ENCODE peak calls at places on chromosomes 3 and 15, in eight cellular contexts. H, S, V, D, P, N, X and I are unnamed samples.

GRCh38 chr3:133246119-133246518 is 153.7 kb upstream of the BFSP2 start:
- DNase-seq in H (no peak), S (no peak), V (no peak), D (no peak), P (no peak), N (no peak), X (no peak), I (no peak)

GRCh38 chr3:46573701-46574100 is 7.6 kb upstream of the LRRC2 start:
- DNase-seq in H (no peak), S (no peak), V (no peak), D (no peak), P (no peak), N (no peak), X (no peak), I (no peak)

GRCh38 chr3:160883373-160883772 is 127.3 kb downstream of the PPM1L start:
- DNase-seq in H (no peak), S (peak; percentile 12), V (no peak), D (no peak), P (no peak), N (no peak), X (no peak), I (no peak)

GRCh38 chr3:100957407-100958100 is 35.7 kb downstream of the ABI3BP start:
- DNase-seq in H (no peak), S (peak; percentile 14), V (no peak), D (no peak), P (no peak), N (no peak), X (no peak), I (no peak)

GRCh38 chr3:4358273-4358672 is 55.1 kb downstream of the SETMAR start:
- DNase-seq in H (no peak), S (no peak), V (no peak), D (no peak), P (no peak), N (no peak), X (no peak), I (no peak)

GRCh38 chr15:92909131-92909781 is 9.1 kb downstream of the CHD2 start:
- DNase-seq in H (no peak), S (no peak), V (no peak), D (no peak), P (no peak), N (no peak), X (no peak), I (no peak)

GRCh38 chr3:194212021-194212868 is 76.3 kb downstream of the HES1 start:
- DNase-seq in H (no peak), S (no peak), V (no peak), D (no peak), P (no peak), N (no peak), X (no peak), I (no peak)

GRCh38 chr3:28317438-28318022 is 31.0 kb upstream of the ZCWPW2 start:
- DNase-seq in H (no peak), S (peak; percentile 38), V (peak; percentile 71), D (peak; percentile 14), P (no peak), N (no peak), X (peak; percentile 40), I (peak; percentile 88)

GRCh38 chr3:161372321-161373260 is 1.3 kb upstream of the SPTSSB start:
- DNase-seq in H (peak; percentile 71), S (no peak), V (peak; percentile 52), D (peak; percentile 30), P (no peak), N (peak; percentile 75), X (no peak), I (no peak)

GRCh38 chr3:16143870-16144568 is 30.5 kb upstream of the GALNT15 start:
- DNase-seq in H (no peak), S (no peak), V (no peak), D (no peak), P (no peak), N (no peak), X (no peak), I (peak; percentile 17)

GRCh38 chr15:88835646-88836045 is 32.4 kb downstream of the ACAN start:
- DNase-seq in H (no peak), S (peak; percentile 14), V (no peak), D (no peak), P (no peak), N (no peak), X (no peak), I (no peak)

GRCh38 chr3:45104715-45105711 is 41.2 kb downstream of the CDCP1 start:
- DNase-seq in H (no peak), S (peak; percentile 49), V (no peak), D (no peak), P (no peak), N (no peak), X (no peak), I (no peak)

GRCh38 chr15:23855260-23855659 is 168.2 kb upstream of the NDN start:
- DNase-seq in H (no peak), S (no peak), V (no peak), D (no peak), P (no peak), N (no peak), X (no peak), I (no peak)

GRCh38 chr3:186870421-186871201 is 28.1 kb downstream of the ADIPOQ start:
- DNase-seq in H (no peak), S (no peak), V (no peak), D (peak; percentile 7), P (no peak), N (no peak), X (no peak), I (no peak)
- H3K27ac ChIP-seq in H (no peak overlapping the region), S (no peak overlapping the region), V (no peak overlapping the region), D (no peak overlapping the region), P (no peak overlapping the region), N (no peak overlapping the region), X (no peak overlapping the region), I (no peak overlapping the region)

GRCh38 chr3:52120576-52121458 is 33.4 kb downstream of the POC1A start:
- DNase-seq in H (no peak), S (no peak), V (no peak), D (no peak), P (no peak), N (peak; percentile 51), X (no peak), I (no peak)

GRCh38 chr3:52119826-52120225 is 34.4 kb downstream of the POC1A start:
- DNase-seq in H (no peak), S (no peak), V (no peak), D (no peak), P (no peak), N (peak; percentile 69), X (no peak), I (no peak)

GRCh38 chr3:52118156-52118875 is 35.9 kb downstream of the POC1A start:
- DNase-seq in H (peak; percentile 24), S (no peak), V (no peak), D (no peak), P (no peak), N (peak; percentile 22), X (no peak), I (no peak)

GRCh38 chr3:52119056-52119455 is 35.2 kb downstream of the POC1A start:
- DNase-seq in H (no peak), S (no peak), V (no peak), D (no peak), P (no peak), N (peak; percentile 37), X (no peak), I (no peak)

DNA sequence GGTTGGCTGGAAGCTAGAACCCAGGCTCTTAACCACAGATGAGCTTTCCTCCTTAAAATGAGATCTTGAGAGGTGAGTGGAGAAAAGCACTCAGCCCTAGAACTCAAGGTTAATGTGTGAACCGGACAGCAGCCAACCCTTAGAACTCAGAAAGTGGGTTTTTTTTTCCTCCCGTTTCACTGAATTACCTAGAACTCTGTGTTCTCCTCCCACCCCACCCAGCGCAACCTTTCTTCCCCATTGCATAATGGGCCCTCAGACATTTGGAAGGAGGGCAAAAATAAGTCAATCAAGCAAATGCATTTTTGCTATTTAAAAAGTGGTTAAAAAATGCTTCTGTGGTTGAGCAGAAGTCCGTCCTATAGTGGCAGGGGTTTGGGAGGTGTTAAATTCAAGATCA is 36.7 kb downstream of the POC1A start:
- DNase-seq in H (no peak), S (no peak), V (no peak), D (no peak), P (no peak), N (peak; percentile 5), X (no peak), I (no peak)
- H3K27ac ChIP-seq in H (peak overlapping the region; percentile 94), S (no peak overlapping the region), V (no peak overlapping the region), D (no peak overlapping the region), P (no peak overlapping the region), N (no peak overlapping the region), X (no peak overlapping the region), I (no peak overlapping the region)

DNA sequence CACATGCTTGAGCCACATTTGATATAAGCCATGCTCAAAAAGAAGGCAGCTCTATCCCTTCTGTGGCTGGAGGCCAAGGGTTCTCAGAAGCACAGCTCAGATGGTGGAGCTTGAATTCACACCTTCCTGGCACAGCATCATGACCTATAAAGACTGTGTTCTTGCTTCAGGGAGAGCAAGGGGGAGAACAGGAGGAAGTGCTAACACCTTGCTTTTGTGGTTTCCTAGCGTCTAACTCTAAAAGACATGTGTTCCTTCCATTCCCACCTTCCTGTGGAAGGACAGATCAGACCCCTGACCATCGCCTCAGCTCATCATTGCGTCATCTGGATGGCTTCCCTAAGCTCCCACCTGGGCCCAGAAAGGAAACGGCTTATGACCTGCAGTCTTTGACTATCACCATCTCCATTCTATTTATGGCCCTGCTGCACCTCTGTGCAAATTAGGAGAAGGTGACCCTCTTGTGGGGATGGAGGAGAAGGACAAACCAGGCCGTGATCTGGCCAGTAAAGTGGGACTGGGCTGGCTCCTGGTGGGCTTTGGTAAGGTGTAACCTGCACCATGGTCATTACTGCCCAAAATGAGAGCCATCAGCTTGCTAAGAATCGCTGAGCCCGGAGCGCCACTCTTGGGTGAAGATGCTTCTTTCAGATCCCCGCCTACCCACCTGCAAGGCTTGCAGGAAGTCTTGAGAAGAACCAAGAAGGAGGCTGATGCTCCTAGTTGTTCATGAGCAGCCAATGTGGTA is 128.5 kb downstream of the SERPINI1 start:
- DNase-seq in H (no peak), S (no peak), V (no peak), D (no peak), P (no peak), N (no peak), X (no peak), I (no peak)
- H3K27ac ChIP-seq in H (no peak overlapping the region), S (no peak overlapping the region), V (no peak overlapping the region), D (no peak overlapping the region), P (peak overlapping the region; percentile 6), N (no peak overlapping the region), X (no peak overlapping the region), I (no peak overlapping the region)

DNA sequence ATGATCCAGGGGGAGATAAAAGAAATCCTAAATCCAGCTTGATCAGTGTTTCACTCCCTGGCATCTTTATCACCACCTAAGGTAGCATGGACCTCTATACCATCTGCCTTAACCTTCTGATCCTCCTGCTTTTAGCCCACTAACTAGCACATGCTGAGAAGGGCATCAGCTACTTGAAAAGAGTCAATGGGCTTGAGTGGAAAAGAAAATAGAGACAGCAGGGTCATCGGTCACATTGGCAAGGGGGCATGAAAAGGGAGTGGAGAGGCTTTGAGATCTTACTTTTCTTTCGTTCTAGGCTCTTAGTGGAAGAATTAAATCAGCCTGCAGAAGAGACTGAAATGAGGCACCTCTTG is 239 bp upstream of the ZFYVE19 start:
- DNase-seq in H (no peak), S (no peak), V (no peak), D (no peak), P (no peak), N (no peak), X (no peak), I (no peak)
- H3K27ac ChIP-seq in H (peak overlapping the region; percentile 7), S (no peak overlapping the region), V (peak overlapping the region; percentile 94), D (peak overlapping the region; percentile 73), P (peak overlapping the region; percentile 87), N (peak overlapping the region; percentile 84), X (peak overlapping the region; percentile 97), I (peak overlapping the region; percentile 79)

GRCh38 chr3:172254542-172254941 is 193.7 kb downstream of the GHSR start:
- DNase-seq in H (no peak), S (no peak), V (no peak), D (no peak), P (no peak), N (no peak), X (no peak), I (no peak)
- H3K27ac ChIP-seq in H (no peak overlapping the region), S (no peak overlapping the region), V (no peak overlapping the region), D (no peak overlapping the region), P (peak overlapping the region; percentile 69), N (no peak overlapping the region), X (no peak overlapping the region), I (no peak overlapping the region)